ENCODE peak calls at places on chromosome 15, in five cellular contexts. A is NT2/D1, W is GM12878, F is HepG2, K is H1. J is an unnamed sample.

GRCh38 chr15:25982736-25983135 is 119.6 kb upstream of the ATP10A start:
- DNase-seq in F (no peak), W (no peak), K (no peak), A (no peak), J (no peak)

GRCh38 chr15:66644815-66645345 is 57.2 kb upstream of the SMAD6 start:
- DNase-seq in K (no peak), W (no peak), A (no peak), F (no peak), J (no peak)

GRCh38 chr15:100973351-100974034 is 54.3 kb downstream of the LRRK1 start:
- DNase-seq in F (no peak), K (no peak), A (no peak), W (no peak), J (no peak)

GRCh38 chr15:88032787-88033186 is 223.8 kb downstream of the NTRK3 start:
- DNase-seq in K (no peak), F (no peak), A (no peak), W (no peak), J (peak)

GRCh38 chr15:79743032-79743431 is 153.8 kb downstream of the MTHFS start:
- DNase-seq in W (no peak), A (no peak), F (no peak), K (no peak), J (no peak)

GRCh38 chr15:88992912-88993376 is 79.8 kb upstream of the MFGE8 start:
- DNase-seq in F (no peak), K (no peak), W (no peak), A (no peak), J (no peak)

GRCh38 chr15:68383161-68384074 is 48.5 kb downstream of the ITGA11 start:
- DNase-seq in W (no peak), A (peak), F (peak), K (no peak), J (peak)

GRCh38 chr15:63238796-63239195 is 38.6 kb upstream of the APH1B start:
- DNase-seq in W (peak), A (no peak), K (no peak), F (no peak), J (no peak)

GRCh38 chr15:58916962-58917361 is 16.5 kb downstream of the SLTM start:
- DNase-seq in W (no peak), K (no peak), A (no peak), F (no peak), J (no peak)

GRCh38 chr15:49900036-49900435 is 219.0 kb downstream of the ATP8B4 start:
- DNase-seq in K (no peak), A (no peak), F (no peak), W (no peak), J (no peak)

GRCh38 chr15:51861557-51862350 is 32.3 kb downstream of the TMOD3 start:
- DNase-seq in K (no peak), W (no peak), A (no peak), F (no peak), J (no peak)

GRCh38 chr15:68576253-68577236 is 2.2 kb upstream of the CORO2B start:
- DNase-seq in A (no peak), W (no peak), K (no peak), F (no peak), J (no peak)

GRCh38 chr15:37751401-37751800 is 183.0 kb upstream of the TMCO5A start:
- DNase-seq in W (no peak), A (no peak), K (no peak), F (no peak), J (no peak)

GRCh38 chr15:85754993-85755392 is 39.7 kb downstream of the KLHL25 start:
- DNase-seq in W (no peak), A (no peak), F (no peak), K (no peak), J (no peak)
- TF ChIP-seq SUZ12 in W (no peak), A (no peak), F (no peak), K (no peak), J (no peak)

DNA sequence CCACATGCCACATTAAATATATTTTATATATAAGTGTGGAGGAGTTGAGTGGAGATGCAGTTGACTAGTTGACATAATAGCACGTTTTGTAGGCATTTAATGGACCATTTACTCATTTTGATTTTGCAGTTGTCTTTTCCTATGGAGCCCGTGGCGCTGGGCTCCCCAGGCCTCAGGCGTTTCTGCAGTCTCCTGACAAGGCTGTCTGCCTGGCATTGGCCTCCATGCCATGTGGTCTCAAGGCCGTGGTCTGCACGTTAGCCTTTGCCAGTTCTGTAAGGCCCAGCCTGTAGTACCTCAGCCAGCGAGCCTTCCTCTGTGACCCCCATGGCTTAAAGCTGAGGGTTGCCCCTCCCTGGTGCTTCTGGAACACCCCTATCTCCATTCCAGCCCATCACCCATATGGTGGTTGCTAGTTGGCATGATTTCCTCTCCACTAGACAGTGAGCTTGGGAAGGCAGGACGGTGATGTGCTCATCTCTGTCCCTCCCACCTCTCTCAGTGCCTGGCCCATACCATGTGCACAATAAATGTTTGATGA is 155.7 kb downstream of the TLE3 start:
- DNase-seq in A (no peak), F (no peak), K (no peak), W (no peak), J (no peak)
- TF ChIP-seq SUZ12 in A (no peak), F (no peak), K (no peak), W (no peak), J (no peak)

GRCh38 chr15:92900712-92901052 is 558 bp downstream of the CHD2 start:
- DNase-seq in F (no peak), A (no peak), K (no peak), W (no peak), J (no peak)

GRCh38 chr15:92897620-92898019 is 2.5 kb upstream of the CHD2 start:
- DNase-seq in K (no peak), A (no peak), F (no peak), W (no peak), J (no peak)

GRCh38 chr15:92899910-92900711 is at the start of gene CHD2:
- DNase-seq in K (peak), W (peak), F (peak), A (peak), J (peak)

GRCh38 chr15:92901053-92901761 is 1.1 kb downstream of the CHD2 start:
- DNase-seq in A (no peak), W (no peak), K (no peak), F (no peak), J (no peak)

DNA sequence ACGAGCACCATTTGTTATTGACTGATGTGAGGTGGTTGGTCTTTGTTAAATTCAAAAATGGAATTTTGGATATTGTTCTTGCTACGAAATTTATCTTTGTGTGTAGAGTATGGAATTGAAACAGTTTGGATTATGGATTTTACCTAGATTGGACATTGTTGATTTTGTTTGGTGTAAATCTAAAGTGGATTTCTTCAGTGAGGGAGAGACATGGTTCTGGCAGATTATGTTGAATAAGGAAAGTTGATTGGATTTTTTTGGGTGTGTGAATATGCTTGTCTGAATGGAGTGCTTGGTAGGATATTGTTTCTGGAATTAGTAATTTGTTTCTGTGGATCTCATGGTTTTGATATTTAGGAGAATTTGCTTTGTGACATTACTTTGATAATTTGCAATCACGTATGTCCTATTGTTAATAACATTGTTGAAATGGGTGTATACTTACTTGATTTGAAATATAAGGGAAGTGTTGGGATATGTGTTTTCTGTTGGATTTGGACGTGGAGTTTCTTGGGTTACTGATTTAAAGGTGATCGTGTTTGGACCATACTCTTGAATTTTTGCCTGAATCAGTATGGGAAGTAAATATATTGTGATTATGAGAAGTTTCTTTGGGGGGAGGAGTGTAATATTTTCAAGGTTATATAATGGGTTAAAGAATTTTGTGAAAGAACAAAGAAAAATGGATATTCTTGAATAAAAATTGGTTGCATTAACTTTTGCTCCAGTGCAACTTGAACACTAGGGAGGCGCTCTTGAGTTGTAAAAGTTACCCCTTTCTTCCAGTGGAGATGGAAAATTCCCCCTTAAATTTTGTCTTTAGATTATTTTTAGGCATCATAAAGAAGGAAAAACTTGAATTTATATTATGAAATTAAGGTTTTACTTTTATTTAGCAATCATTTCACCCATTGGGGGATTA is 875 bp upstream of the CHD2 start:
- DNase-seq in K (no peak), A (no peak), F (no peak), W (no peak), J (no peak)
- TF ChIP-seq SUZ12 in K (no peak), A (no peak), F (no peak), W (no peak), J (no peak)

DNA sequence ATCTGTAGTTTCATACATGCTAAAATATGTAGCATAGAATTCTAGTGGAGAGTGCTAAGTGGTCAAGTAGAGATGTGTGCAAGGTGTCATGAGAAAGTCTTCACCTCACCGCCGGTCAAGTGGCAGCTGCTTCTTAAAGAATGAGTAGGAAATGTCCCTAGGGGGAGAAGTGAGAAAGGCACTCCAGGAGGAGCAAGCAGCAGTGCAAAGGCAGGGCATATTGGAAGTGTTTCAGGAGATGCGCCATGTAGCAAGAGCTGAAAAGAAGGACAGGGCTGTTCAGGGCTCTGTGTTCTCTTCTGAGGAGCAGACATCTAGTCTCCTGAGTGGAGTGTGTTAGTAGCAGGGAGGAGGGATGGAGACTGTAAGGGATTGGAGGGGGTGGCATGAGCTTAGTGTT is 312.4 kb upstream of the SEMA6D start:
- DNase-seq in F (no peak), K (no peak), W (no peak), A (no peak), J (no peak)
- TF ChIP-seq SUZ12 in F (no peak), K (no peak), W (no peak), A (no peak), J (no peak)